ENCODE peak calls at places on chromosomes 7 and 10, in eight cellular contexts. A is PC-3, E is colonic mucosa, F is mucosa of descending colon, P is uterus, K is lower lobe of right lung, V is neural progenitor cell, T is suprapubic skin. J is an unnamed sample.

GRCh38 chr10:26755443-26755903 is 58.0 kb downstream of the PDSS1 start:
- DNase-seq in P (no peak), K (no peak), A (peak), T (no peak), V (peak), E (no peak), F (no peak), J (peak)

GRCh38 chr7:38222481-38223096 is 44.5 kb downstream of the STARD3NL start:
- DNase-seq in K (no peak), A (peak), F (no peak), T (no peak), E (peak), V (peak), P (peak), J (peak)

GRCh38 chr7:42702647-42703046 is 209.2 kb downstream of the C7orf25 start:
- DNase-seq in K (no peak), E (no peak), T (no peak), A (no peak), V (no peak), P (no peak), F (no peak), J (no peak)

GRCh38 chr7:69364814-69365587 is 233.3 kb upstream of the AUTS2 start:
- DNase-seq in V (no peak), E (no peak), A (no peak), P (no peak), F (no peak), K (no peak), T (no peak), J (no peak)

GRCh38 chr7:147276783-147277370 is 1160.3 kb downstream of the CNTNAP2 start:
- DNase-seq in P (no peak), V (no peak), F (no peak), K (no peak), A (peak), E (no peak), T (no peak), J (no peak)

GRCh38 chr7:27199820-27200760 is at the start of gene HOXA13:
- DNase-seq in T (peak), P (no peak), F (peak), A (peak), K (no peak), V (peak), E (peak), J (no peak)

GRCh38 chr7:2508327-2509231 is 11.0 kb upstream of the LFNG start:
- DNase-seq in V (peak), F (peak), A (no peak), E (peak), T (peak), K (peak), P (no peak), J (peak)

GRCh38 chr10:43865275-43866135 is 216.8 kb upstream of the ZNF32 start:
- DNase-seq in T (no peak), V (no peak), K (no peak), E (no peak), F (no peak), P (no peak), A (no peak), J (no peak)

GRCh38 chr10:116767235-116767634 is 24.9 kb upstream of the HSPA12A start:
- DNase-seq in E (peak), V (no peak), F (peak), A (no peak), K (no peak), P (peak), T (peak), J (no peak)

GRCh38 chr7:16062269-16062668 is 359.1 kb downstream of the CRPPA start:
- DNase-seq in F (no peak), T (no peak), K (no peak), V (no peak), A (peak), E (no peak), P (no peak), J (no peak)

GRCh38 chr7:87712571-87712970 is 84.4 kb downstream of the RUNDC3B start:
- DNase-seq in K (no peak), V (no peak), T (no peak), A (no peak), E (no peak), F (no peak), P (no peak), J (no peak)

GRCh38 chr7:105776068-105776790 is 100.2 kb downstream of the ATXN7L1 start:
- DNase-seq in P (peak), T (no peak), E (peak), V (peak), A (peak), F (no peak), K (no peak), J (no peak)

GRCh38 chr7:520503-521161 is 986 bp upstream of the PDGFA start:
- DNase-seq in A (no peak), T (no peak), E (no peak), K (no peak), F (peak), P (peak), V (peak), J (no peak)

GRCh38 chr7:17772581-17773288 is 167.6 kb downstream of the SNX13 start:
- DNase-seq in F (no peak), A (no peak), K (no peak), T (no peak), E (no peak), V (peak), P (no peak), J (no peak)

GRCh38 chr7:122691569-122692235 is 7.2 kb downstream of the RNF133 start:
- DNase-seq in T (no peak), E (no peak), A (no peak), K (no peak), V (no peak), P (no peak), F (no peak), J (peak)

GRCh38 chr10:70923696-70924095 is 35.3 kb upstream of the PCBD1 start:
- DNase-seq in E (no peak), P (no peak), A (peak), T (no peak), V (no peak), K (no peak), F (no peak), J (no peak)

GRCh38 chr10:80542053-80542452 is 4.4 kb downstream of the SH2D4B start:
- DNase-seq in E (no peak), K (no peak), P (no peak), V (no peak), T (peak), F (no peak), A (no peak), J (no peak)

GRCh38 chr7:17732083-17732482 is 208.2 kb downstream of the SNX13 start:
- DNase-seq in A (no peak), F (no peak), P (no peak), V (no peak), E (no peak), K (no peak), T (no peak), J (no peak)

GRCh38 chr10:122073508-122073907 is 84.5 kb downstream of the TACC2 start:
- DNase-seq in A (no peak), T (no peak), F (no peak), P (no peak), E (no peak), V (no peak), K (no peak), J (no peak)

GRCh38 chr10:132826524-132827422 is 40.8 kb upstream of the NKX6-2 start:
- DNase-seq in V (no peak), F (no peak), K (no peak), E (no peak), A (no peak), P (no peak), T (no peak), J (no peak)

DNA sequence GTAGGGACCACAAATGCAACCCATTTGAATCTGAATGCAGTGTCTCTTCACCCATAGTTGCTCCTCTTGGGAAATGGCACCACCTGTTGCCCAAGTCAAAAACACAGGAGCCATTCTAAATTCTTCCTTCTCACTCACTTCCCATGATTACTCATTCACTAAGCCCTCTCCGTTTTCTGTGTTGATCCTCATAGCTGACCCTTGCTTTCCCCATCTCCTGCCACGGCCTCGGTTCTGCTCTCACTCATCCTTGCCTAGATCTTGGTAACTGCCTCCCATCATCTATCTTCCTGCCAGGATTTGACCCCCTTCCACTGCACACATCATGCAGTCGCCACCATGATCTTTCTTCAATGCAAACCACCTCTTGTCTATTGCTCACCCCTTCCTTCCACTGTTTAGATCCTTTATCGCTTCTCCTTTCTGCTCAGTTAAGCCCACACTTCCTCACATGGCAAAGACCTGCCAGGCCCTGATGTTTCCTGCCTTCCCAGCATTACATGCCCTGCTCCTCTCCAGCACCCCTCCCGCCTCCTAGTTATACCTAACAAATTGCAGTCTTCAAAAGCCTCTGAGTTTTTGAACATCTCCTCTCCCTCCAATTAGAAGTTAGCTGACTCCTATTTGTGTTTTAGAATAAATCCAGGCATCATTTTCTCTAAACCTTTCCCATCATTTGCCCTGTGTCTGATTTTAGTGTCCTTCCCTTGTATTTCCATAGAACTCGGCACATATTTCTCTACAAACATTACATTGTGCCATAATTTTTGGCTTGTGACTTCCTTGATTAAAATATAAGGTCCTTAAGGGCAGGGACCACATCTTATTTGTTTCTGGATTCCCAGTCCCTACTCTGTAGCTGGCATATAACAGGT is 19.2 kb upstream of the CPN1 start:
- DNase-seq in V (peak), K (no peak), A (peak), E (no peak), F (no peak), P (no peak), T (no peak), J (no peak)
- TF ChIP-seq CTCF in V (peak), K (no peak), A (peak), E (no peak), F (no peak), P (no peak), T (no peak), J (no peak)

DNA sequence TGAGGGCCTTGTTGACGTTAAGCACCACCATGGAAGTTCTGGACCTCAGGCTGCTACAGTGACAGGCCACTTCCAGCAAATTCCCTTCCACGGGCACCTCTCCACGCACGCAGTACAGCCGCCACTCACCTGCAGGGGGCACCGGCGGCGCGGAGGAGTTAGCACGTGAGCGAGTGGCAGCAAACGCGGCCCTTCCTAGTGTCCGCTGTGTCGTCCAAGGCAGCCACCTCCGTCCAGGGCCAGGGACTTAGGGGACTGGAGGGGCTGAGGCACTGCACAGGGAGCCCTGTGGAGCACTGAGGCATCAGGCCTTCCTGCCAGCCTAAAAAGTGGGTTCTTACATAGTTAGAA is 164.4 kb downstream of the SVIL start:
- DNase-seq in P (no peak), T (no peak), F (no peak), V (peak), E (no peak), K (no peak), A (no peak), J (no peak)
- TF ChIP-seq CTCF in P (peak), T (peak), F (no peak), V (peak), E (no peak), K (no peak), A (peak), J (no peak)

DNA sequence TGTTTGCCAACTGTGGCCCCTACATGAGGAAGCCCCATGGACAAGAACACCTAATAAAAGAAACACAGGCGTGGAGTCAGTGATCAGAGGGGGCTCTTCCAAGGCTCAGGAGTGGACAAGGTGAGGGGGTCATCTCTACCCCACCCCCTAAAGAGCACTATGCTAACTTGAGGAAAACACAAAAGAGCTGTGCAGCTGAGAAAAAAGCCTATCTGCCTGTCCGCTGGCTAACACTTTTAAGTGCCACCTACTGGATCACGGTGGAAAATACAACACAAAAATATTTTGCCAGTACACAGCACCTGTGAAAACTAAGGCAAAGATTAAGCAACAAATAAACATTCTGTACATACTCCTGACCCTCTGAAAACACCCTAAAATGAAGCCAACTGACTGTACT is 53.1 kb upstream of the COBL start:
- DNase-seq in E (peak), V (peak), K (no peak), P (no peak), F (no peak), T (no peak), A (peak), J (no peak)
- TF ChIP-seq CTCF in E (peak), V (peak), K (peak), P (no peak), F (no peak), T (peak), A (peak), J (peak)

DNA sequence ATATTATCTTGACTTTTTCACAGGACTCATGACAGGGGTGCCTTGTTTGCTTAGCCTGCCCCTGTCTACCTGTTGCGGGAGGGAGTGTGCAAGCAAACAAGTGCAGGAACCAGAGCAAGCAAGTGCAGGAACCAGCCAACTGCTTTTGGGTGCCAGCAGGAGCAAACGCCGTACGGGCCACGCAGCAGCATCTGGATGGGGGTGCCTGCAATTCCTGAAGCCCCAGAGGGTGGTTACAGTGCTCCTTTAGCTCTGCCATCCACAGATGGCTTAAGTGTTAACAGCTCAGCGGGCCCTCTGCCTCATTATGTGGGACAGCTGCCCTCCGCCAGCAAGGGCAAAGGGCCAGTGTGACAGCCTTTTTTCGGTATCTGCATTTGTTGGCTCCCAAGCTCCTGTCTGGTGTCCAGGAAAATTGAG is 83.5 kb downstream of the MICU1 start:
- DNase-seq in F (no peak), E (no peak), K (no peak), V (no peak), A (no peak), P (no peak), T (no peak), J (no peak)
- TF ChIP-seq CTCF in F (no peak), E (no peak), K (no peak), V (no peak), A (no peak), P (no peak), T (no peak), J (no peak)

DNA sequence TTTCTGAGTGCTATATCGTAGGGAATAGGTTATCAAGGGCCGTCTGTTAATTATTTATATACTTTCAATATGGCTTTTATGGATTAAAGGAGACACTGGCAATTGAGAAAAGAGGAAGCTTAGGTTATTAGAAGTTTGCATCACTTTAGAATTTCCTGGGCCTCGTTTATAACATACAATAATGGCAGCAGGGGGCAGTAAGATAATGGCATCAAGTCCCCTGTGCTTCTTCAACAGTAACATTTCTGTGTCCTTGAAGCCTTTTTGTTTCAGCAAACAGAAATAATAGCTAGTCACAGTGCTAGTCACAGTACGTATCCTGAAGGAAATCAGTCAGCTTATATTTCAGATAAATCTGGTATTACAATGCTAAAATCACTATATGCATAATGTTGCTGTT is 41.9 kb downstream of the SPAM1 start:
- DNase-seq in E (no peak), V (no peak), T (no peak), A (no peak), P (no peak), F (no peak), K (no peak), J (no peak)
- TF ChIP-seq CTCF in E (no peak), V (no peak), T (no peak), A (peak), P (no peak), F (no peak), K (no peak), J (no peak)

GRCh38 chr7:52260046-52260665 is 775.3 kb upstream of the POM121L12 start:
- DNase-seq in V (peak), T (no peak), F (no peak), A (peak), E (no peak), P (no peak), K (no peak), J (no peak)
- TF ChIP-seq CTCF in V (peak), T (no peak), F (no peak), A (peak), E (no peak), P (no peak), K (peak), J (no peak)

DNA sequence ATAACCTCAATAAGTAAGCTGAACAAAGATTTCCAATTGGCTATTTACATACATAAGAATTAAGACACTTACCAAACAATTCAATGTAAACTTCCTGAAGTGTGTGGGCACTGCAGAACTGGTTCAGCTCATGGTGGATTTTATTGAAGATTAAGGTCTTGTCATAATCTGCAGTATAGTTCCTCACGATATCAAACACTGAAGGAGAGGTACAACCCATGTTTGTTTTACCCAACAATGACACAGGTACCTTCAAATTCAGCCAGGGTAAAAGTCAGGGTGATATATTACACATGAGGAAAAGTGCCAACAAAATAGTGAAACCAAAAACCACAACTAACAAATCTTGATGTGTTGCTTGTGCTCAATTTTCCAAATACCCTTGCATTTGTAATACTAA is 10.0 kb downstream of the ERLIN1 start:
- DNase-seq in E (no peak), P (no peak), A (no peak), T (no peak), F (no peak), K (no peak), V (no peak), J (no peak)
- TF ChIP-seq CTCF in E (no peak), P (no peak), A (no peak), T (no peak), F (no peak), K (no peak), V (no peak), J (no peak)

GRCh38 chr7:48139461-48139860 is 31.8 kb upstream of the ABCA13 start:
- DNase-seq in F (no peak), T (no peak), P (no peak), A (peak), E (no peak), V (peak), K (no peak), J (no peak)
- TF ChIP-seq CTCF in F (no peak), T (no peak), P (no peak), A (peak), E (peak), V (peak), K (no peak), J (no peak)

DNA sequence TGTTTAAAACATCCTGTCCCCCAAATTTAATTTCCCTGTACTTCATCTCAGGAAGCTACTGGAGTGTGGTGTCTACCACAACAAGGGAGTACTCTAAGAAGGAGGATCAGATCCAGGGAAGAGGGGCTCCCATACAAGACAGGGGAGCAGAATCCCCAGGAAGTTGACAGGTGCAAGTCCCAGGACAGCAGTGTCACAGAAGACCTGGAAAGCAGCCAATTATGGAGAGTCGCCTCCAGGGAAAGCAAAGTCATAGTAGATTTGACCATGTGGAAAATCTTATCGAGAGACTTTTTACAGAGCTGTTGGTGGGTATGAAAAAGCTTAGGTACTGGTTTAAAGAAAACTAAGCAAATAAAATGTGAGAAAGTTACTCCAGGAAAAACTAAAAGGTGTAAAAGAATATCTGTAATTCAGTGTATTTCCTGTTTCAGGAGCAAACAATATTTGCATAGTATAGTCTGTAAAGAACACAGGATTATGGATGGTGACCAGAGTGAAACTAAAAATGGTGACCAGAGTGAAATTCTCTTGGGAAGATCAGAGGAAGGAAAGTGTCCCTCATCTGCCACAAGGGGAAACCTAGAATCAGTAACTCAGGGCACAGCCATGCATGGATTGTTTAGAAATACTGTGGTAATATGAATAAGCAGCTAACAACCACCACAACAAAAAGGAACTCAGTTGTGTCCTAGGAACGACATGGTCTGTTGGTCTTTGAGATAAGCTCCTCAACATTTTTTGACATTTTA is 44.5 kb downstream of the LANCL2 start:
- DNase-seq in K (no peak), P (no peak), A (peak), E (peak), V (no peak), T (no peak), F (no peak), J (no peak)
- TF ChIP-seq CTCF in K (no peak), P (no peak), A (peak), E (no peak), V (no peak), T (no peak), F (no peak), J (no peak)

J was measured in GM13976.